ENCODE peak calls at places on chromosomes 11 and 22, in seven cellular contexts. R, P, I, U, W, C and O are unnamed samples.

GRCh38 chr11:47403571-47403970 is 4.8 kb upstream of the SLC39A13 start:
- DNase-seq in P (no peak), W (no peak), R (no peak), I (no peak), U (no peak), C (no peak), O (no peak)

GRCh38 chr11:63914896-63915681 is 1.9 kb downstream of the RCOR2 start:
- DNase-seq in R (no peak), C (no peak), I (no peak), W (peak; percentile 42), U (no peak), P (no peak), O (no peak)

GRCh38 chr11:115561116-115561515 is 56.9 kb upstream of the CADM1 start:
- DNase-seq in P (no peak), U (no peak), R (no peak), I (no peak), C (no peak), W (no peak), O (no peak)

GRCh38 chr11:71535825-71536224 is 2.0 kb upstream of the KRTAP5-8 start:
- DNase-seq in C (no peak), U (no peak), R (no peak), I (no peak), W (no peak), P (no peak), O (no peak)

GRCh38 chr11:23556163-23556750 is 696.0 kb upstream of the CCDC179 start:
- DNase-seq in I (no peak), C (no peak), R (no peak), U (no peak), P (no peak), W (no peak), O (no peak)

GRCh38 chr11:114259124-114259526 is 37.1 kb upstream of the NNMT start:
- DNase-seq in R (peak; percentile 83), U (no peak), W (no peak), C (no peak), I (no peak), P (no peak), O (peak; percentile 38)

GRCh38 chr22:42544686-42545085 is 9.1 kb upstream of the SERHL2 start:
- DNase-seq in P (no peak), R (no peak), C (no peak), U (no peak), I (no peak), W (peak; percentile 85), O (no peak)

GRCh38 chr11:269146-269890 is 8.9 kb upstream of the NLRP6 start:
- DNase-seq in R (peak; percentile 36), I (peak; percentile 72), C (no peak), W (no peak), U (no peak), P (peak; percentile 54), O (peak; percentile 71)

GRCh38 chr11:76455931-76456330 is 11.1 kb downstream of the EMSY start:
- DNase-seq in P (no peak), R (no peak), U (no peak), C (no peak), I (no peak), W (no peak), O (no peak)

GRCh38 chr22:27581688-27582087 is 219.9 kb downstream of the MN1 start:
- DNase-seq in I (no peak), R (peak; percentile 85), U (no peak), P (no peak), C (no peak), W (peak; percentile 78), O (no peak)

DNA sequence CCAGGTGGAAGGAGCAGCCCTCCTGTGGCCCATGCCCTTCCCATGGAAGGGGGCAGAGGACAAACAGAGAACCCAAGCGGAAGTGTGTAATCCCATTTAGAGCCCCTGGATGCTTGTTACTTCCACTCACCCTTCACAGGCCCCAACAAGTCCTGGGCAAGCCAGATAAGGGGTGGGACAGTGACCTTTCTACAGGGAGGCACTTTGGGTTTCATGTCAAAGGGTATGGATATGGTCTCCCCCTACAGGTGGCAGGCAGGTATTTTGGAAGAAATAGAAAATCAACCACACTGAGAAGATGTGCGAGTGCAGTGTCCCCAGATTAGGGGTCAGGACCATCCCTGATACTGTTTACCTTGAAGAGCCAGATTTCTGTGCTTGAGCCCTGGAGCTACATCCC is 11.4 kb downstream of the MPEG1 start:
- DNase-seq in W (no peak), R (no peak), I (no peak), C (peak; percentile 11), P (no peak), U (no peak), O (peak; percentile 29)
- TF ChIP-seq CTCF in W (peak; percentile 23), R (no peak), I (no peak), C (peak; percentile 71), P (no peak), U (peak; percentile 23), O (peak; percentile 50)

DNA sequence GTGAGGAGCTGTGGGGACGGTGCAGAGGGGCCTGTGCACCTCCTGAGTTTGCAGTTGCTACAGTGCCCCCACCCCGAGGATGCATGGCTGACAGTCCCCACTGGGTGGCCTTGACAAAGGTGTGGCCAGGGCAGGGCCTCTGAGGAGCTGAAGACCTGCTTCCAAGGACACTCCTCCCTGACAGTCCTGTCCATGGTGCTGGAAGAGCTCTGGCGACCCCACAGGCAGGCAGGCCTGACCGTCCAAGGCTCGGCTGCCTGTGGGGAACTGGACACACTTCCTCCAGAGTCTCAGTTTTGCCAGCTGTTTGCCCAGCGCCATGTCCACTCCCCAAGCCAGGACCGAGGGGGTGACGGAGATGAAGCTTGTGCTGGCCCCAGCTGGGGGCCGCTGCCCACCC is 32.7 kb downstream of the BRSK2 start:
- DNase-seq in R (no peak), U (no peak), P (no peak), I (no peak), W (peak; percentile 23), C (peak; percentile 7), O (no peak)
- TF ChIP-seq CTCF in R (no peak), U (no peak), P (no peak), I (no peak), W (no peak), C (no peak), O (no peak)

GRCh38 chr22:48920776-48921241 is 906.9 kb downstream of the BRD1 start:
- DNase-seq in I (no peak), P (no peak), U (no peak), W (no peak), R (no peak), C (no peak), O (no peak)

GRCh38 chr22:48921411-48921903 is 906.2 kb downstream of the BRD1 start:
- DNase-seq in U (no peak), P (no peak), C (no peak), W (no peak), R (no peak), I (no peak), O (no peak)

GRCh38 chr22:48918585-48919186 is 909.0 kb downstream of the BRD1 start:
- DNase-seq in R (no peak), U (no peak), W (no peak), P (no peak), I (no peak), C (no peak), O (no peak)

GRCh38 chr22:48919187-48919590 is 908.5 kb downstream of the BRD1 start:
- DNase-seq in P (no peak), I (no peak), U (no peak), W (no peak), R (no peak), C (no peak), O (peak; percentile 23)

GRCh38 chr22:48919851-48920589 is 907.7 kb downstream of the BRD1 start:
- DNase-seq in C (no peak), P (no peak), W (no peak), I (no peak), U (no peak), R (no peak), O (no peak)
- TF ChIP-seq CTCF in C (no peak), P (no peak), W (no peak), I (no peak), U (no peak), R (no peak), O (no peak)

GRCh38 chr11:45266693-45267451 is 19.3 kb downstream of the SYT13 start:
- DNase-seq in W (no peak), C (no peak), I (peak; percentile 58), U (peak; percentile 46), R (no peak), P (no peak), O (no peak)
- TF ChIP-seq CTCF in W (peak; percentile 38), C (peak; percentile 55), I (peak; percentile 58), U (peak; percentile 70), R (no peak), P (no peak), O (peak; percentile 12)